ENCODE peak calls at places on chromosomes 11 and 22, in seven cellular contexts. O, N, A, L, H, D and M are unnamed samples.

GRCh38 chr11:11189501-11189900 is 163.5 kb downstream of the CSNK2A3 start:
- DNase-seq in N (no peak), D (no peak), H (no peak), A (no peak), O (no peak), L (no peak), M (peak; percentile 87)

GRCh38 chr11:128860571-128861361 is 6.3 kb downstream of the KCNJ1 start:
- DNase-seq in D (no peak), O (no peak), H (no peak), L (no peak), N (no peak), A (no peak), M (no peak)

GRCh38 chr22:50674606-50675552 is 2.3 kb downstream of the SHANK3 start:
- DNase-seq in H (no peak), D (no peak), N (peak; percentile 86), L (peak; percentile 96), A (no peak), O (peak; percentile 84), M (peak; percentile 86)

GRCh38 chr11:9571071-9571765 is 2.3 kb upstream of the WEE1 start:
- DNase-seq in L (no peak), H (no peak), O (no peak), N (no peak), D (no peak), A (no peak), M (no peak)

GRCh38 chr11:110587972-110588371 is 124.3 kb downstream of the ARHGAP20 start:
- DNase-seq in N (no peak), H (no peak), D (no peak), L (no peak), A (no peak), O (no peak), M (no peak)

GRCh38 chr11:78414321-78415051 is 3.1 kb downstream of the GAB2 start:
- DNase-seq in O (no peak), A (no peak), L (no peak), D (no peak), N (no peak), H (no peak), M (no peak)

GRCh38 chr11:76629853-76630599 is 40.5 kb downstream of the LRRC32 start:
- DNase-seq in O (peak; percentile 74), A (no peak), N (no peak), H (no peak), L (no peak), D (peak; percentile 78), M (peak; percentile 24)

GRCh38 chr22:40043086-40043485 is 48.3 kb downstream of the FAM83F start:
- DNase-seq in H (no peak), O (no peak), D (no peak), A (no peak), L (no peak), N (no peak), M (peak; percentile 81)

GRCh38 chr11:83521647-83522596 is 235.8 kb upstream of the CCDC90B start:
- DNase-seq in O (no peak), D (no peak), L (peak; percentile 70), A (no peak), N (peak; percentile 57), H (no peak), M (no peak)
- TF ChIP-seq CTCF in O (no peak), D (no peak), L (peak; percentile 65), A (peak; percentile 7), N (peak; percentile 47), H (peak; percentile 25), M (no peak)

GRCh38 chr11:5123802-5124521 is 14.2 kb downstream of the OR52A5 start:
- DNase-seq in H (peak; percentile 1), A (peak; percentile 64), D (peak; percentile 58), N (peak; percentile 79), O (peak; percentile 65), L (peak; percentile 93), M (peak; percentile 67)
- TF ChIP-seq CTCF in H (peak; percentile 83), A (peak; percentile 91), D (peak; percentile 60), N (peak; percentile 96), O (peak; percentile 81), L (peak; percentile 96), M (peak; percentile 64)

GRCh38 chr11:126181939-126182730 is 29.3 kb downstream of the RPUSD4 start:
- DNase-seq in H (no peak), L (no peak), O (no peak), D (no peak), N (no peak), A (no peak), M (no peak)
- TF ChIP-seq CTCF in H (no peak), L (peak; percentile 38), O (no peak), D (no peak), N (no peak), A (no peak), M (no peak)

GRCh38 chr11:22539851-22540376 is 85.7 kb downstream of the FANCF start:
- DNase-seq in L (no peak), N (peak; percentile 46), H (no peak), O (no peak), D (no peak), A (no peak), M (no peak)
- TF ChIP-seq CTCF in L (peak; percentile 74), N (peak; percentile 70), H (peak; percentile 40), O (no peak), D (no peak), A (peak; percentile 47), M (no peak)

GRCh38 chr11:119583585-119583984 is 145.4 kb downstream of the NECTIN1 start:
- DNase-seq in D (no peak), A (no peak), N (no peak), H (no peak), L (peak; percentile 51), O (no peak), M (no peak)
- TF ChIP-seq CTCF in D (no peak), A (peak; percentile 28), N (peak; percentile 42), H (peak; percentile 32), L (peak; percentile 58), O (no peak), M (no peak)

GRCh38 chr11:68997995-68998348 is 15.1 kb downstream of the MRGPRF start:
- DNase-seq in D (peak; percentile 2), O (no peak), N (no peak), H (no peak), L (peak; percentile 49), A (no peak), M (no peak)

GRCh38 chr11:69000391-69000790 is 12.7 kb downstream of the MRGPRF start:
- DNase-seq in L (peak; percentile 12), O (no peak), H (no peak), D (no peak), A (no peak), N (no peak), M (no peak)

GRCh38 chr11:68998390-68998911 is 14.6 kb downstream of the MRGPRF start:
- DNase-seq in O (peak; percentile 17), N (no peak), D (peak; percentile 26), H (no peak), A (peak; percentile 61), L (no peak), M (no peak)

GRCh38 chr11:69000831-69001245 is 12.2 kb downstream of the MRGPRF start:
- DNase-seq in D (peak; percentile 78), A (no peak), L (peak; percentile 44), O (peak; percentile 30), H (no peak), N (no peak), M (no peak)

GRCh38 chr11:68999093-68999747 is 13.8 kb downstream of the MRGPRF start:
- DNase-seq in H (no peak), N (no peak), O (peak; percentile 12), L (peak; percentile 28), A (no peak), D (no peak), M (no peak)
- TF ChIP-seq CTCF in H (no peak), N (no peak), O (no peak), L (no peak), A (no peak), D (no peak), M (no peak)

GRCh38 chr11:88292156-88292844 is 45.2 kb downstream of the CTSC start:
- DNase-seq in N (no peak), H (no peak), A (peak; percentile 32), L (no peak), O (peak; percentile 64), D (peak; percentile 65), M (peak; percentile 73)
- TF ChIP-seq CTCF in N (no peak), H (no peak), A (peak; percentile 16), L (no peak), O (no peak), D (peak; percentile 17), M (peak; percentile 20)